ENCODE peak calls at places on chromosomes 13 and 19, in six cellular contexts. One of them, this sample, is unnamed.

GRCh38 chr13:77918391-77919261 is at the start of gene EDNRB:
- DNase-seq in mesenchymal stem cell: peak; percentile 69
- DNase-seq in H1: peak; percentile 77
- DNase-seq in IMR-90: peak; percentile 17
- DNase-seq in H9: peak; percentile 62
- DNase-seq in neuronal stem cell: peak; percentile 26
- DNase-seq in this sample: peak; percentile 21

GRCh38 chr13:114013952-114014629 is 40.2 kb upstream of the C13orf46 start:
- DNase-seq in H1: no peak
- DNase-seq in mesenchymal stem cell: no peak
- DNase-seq in H9: no peak
- DNase-seq in neuronal stem cell: no peak
- DNase-seq in IMR-90: no peak
- DNase-seq in this sample: no peak

GRCh38 chr13:79673310-79673992 is 192.5 kb downstream of the NDFIP2 start:
- DNase-seq in mesenchymal stem cell: no peak
- DNase-seq in H9: no peak
- DNase-seq in IMR-90: no peak
- DNase-seq in H1: no peak
- DNase-seq in neuronal stem cell: no peak
- DNase-seq in this sample: no peak

GRCh38 chr13:39253774-39254173 is 215.5 kb downstream of the NHLRC3 start:
- DNase-seq in IMR-90: peak; percentile 59
- DNase-seq in neuronal stem cell: no peak
- DNase-seq in H9: no peak
- DNase-seq in H1: no peak
- DNase-seq in mesenchymal stem cell: no peak
- DNase-seq in this sample: peak; percentile 75

GRCh38 chr13:90793261-90793785 is 554.2 kb upstream of the MIR17HG start:
- DNase-seq in mesenchymal stem cell: no peak
- DNase-seq in neuronal stem cell: no peak
- DNase-seq in H9: no peak
- DNase-seq in IMR-90: no peak
- DNase-seq in H1: no peak
- DNase-seq in this sample: no peak

GRCh38 chr19:38667552-38668205 is 20.2 kb downstream of the ACTN4 start:
- DNase-seq in H1: no peak
- DNase-seq in neuronal stem cell: no peak
- DNase-seq in IMR-90: peak; percentile 95
- DNase-seq in mesenchymal stem cell: peak; percentile 93
- DNase-seq in H9: no peak
- DNase-seq in this sample: no peak

GRCh38 chr13:49610176-49610575 is 18.1 kb upstream of the ARL11 start:
- DNase-seq in neuronal stem cell: no peak
- DNase-seq in IMR-90: no peak
- DNase-seq in H1: no peak
- DNase-seq in H9: no peak
- DNase-seq in mesenchymal stem cell: no peak
- DNase-seq in this sample: no peak

GRCh38 chr19:1408300-1409203 is 1.2 kb downstream of the DAZAP1 start:
- DNase-seq in mesenchymal stem cell: peak; percentile 66
- DNase-seq in neuronal stem cell: peak; percentile 35
- DNase-seq in IMR-90: peak; percentile 50
- DNase-seq in H1: no peak
- DNase-seq in H9: no peak
- DNase-seq in this sample: peak; percentile 68

GRCh38 chr19:20558011-20558410 is 7.6 kb downstream of the ZNF737 start:
- DNase-seq in H1: peak; percentile 79
- DNase-seq in neuronal stem cell: no peak
- DNase-seq in IMR-90: no peak
- DNase-seq in H9: peak; percentile 30
- DNase-seq in mesenchymal stem cell: no peak
- DNase-seq in this sample: peak; percentile 14

GRCh38 chr13:111114362-111115050 is 604 bp upstream of the ARHGEF7 start:
- DNase-seq in H1: no peak
- DNase-seq in mesenchymal stem cell: peak; percentile 80
- DNase-seq in H9: peak; percentile 50
- DNase-seq in neuronal stem cell: peak; percentile 20
- DNase-seq in IMR-90: peak; percentile 43
- DNase-seq in this sample: peak; percentile 78

GRCh38 chr19:32652893-32653625 is 21.9 kb downstream of the ANKRD27 start:
- DNase-seq in neuronal stem cell: no peak
- DNase-seq in mesenchymal stem cell: no peak
- DNase-seq in H9: no peak
- DNase-seq in H1: no peak
- DNase-seq in IMR-90: peak; percentile 81
- DNase-seq in this sample: peak; percentile 65

GRCh38 chr19:11587973-11588631 is 9.2 kb upstream of the ZNF627 start:
- DNase-seq in IMR-90: no peak
- DNase-seq in H1: no peak
- DNase-seq in H9: no peak
- DNase-seq in neuronal stem cell: no peak
- DNase-seq in mesenchymal stem cell: no peak
- DNase-seq in this sample: no peak

GRCh38 chr19:30046522-30046921 is 104.5 kb downstream of the URI1 start:
- DNase-seq in mesenchymal stem cell: no peak
- DNase-seq in H9: no peak
- DNase-seq in IMR-90: peak; percentile 1
- DNase-seq in neuronal stem cell: no peak
- DNase-seq in H1: no peak
- DNase-seq in this sample: no peak

GRCh38 chr13:113592571-113592970 is 8.0 kb downstream of the TFDP1 start:
- DNase-seq in neuronal stem cell: no peak
- DNase-seq in H1: no peak
- DNase-seq in mesenchymal stem cell: no peak
- DNase-seq in H9: peak; percentile 19
- DNase-seq in IMR-90: no peak
- DNase-seq in this sample: no peak

GRCh38 chr13:102286326-102286725 is 115.5 kb downstream of the FGF14 start:
- DNase-seq in IMR-90: peak; percentile 96
- DNase-seq in H1: no peak
- DNase-seq in H9: no peak
- DNase-seq in neuronal stem cell: no peak
- DNase-seq in mesenchymal stem cell: peak; percentile 87
- DNase-seq in this sample: peak; percentile 43

GRCh38 chr19:1512671-1513491 is at the start of gene ADAMTSL5:
- DNase-seq in mesenchymal stem cell: peak; percentile 61
- DNase-seq in H1: no peak
- DNase-seq in H9: peak; percentile 58
- DNase-seq in neuronal stem cell: no peak
- DNase-seq in IMR-90: peak; percentile 28
- DNase-seq in this sample: peak; percentile 57

DNA sequence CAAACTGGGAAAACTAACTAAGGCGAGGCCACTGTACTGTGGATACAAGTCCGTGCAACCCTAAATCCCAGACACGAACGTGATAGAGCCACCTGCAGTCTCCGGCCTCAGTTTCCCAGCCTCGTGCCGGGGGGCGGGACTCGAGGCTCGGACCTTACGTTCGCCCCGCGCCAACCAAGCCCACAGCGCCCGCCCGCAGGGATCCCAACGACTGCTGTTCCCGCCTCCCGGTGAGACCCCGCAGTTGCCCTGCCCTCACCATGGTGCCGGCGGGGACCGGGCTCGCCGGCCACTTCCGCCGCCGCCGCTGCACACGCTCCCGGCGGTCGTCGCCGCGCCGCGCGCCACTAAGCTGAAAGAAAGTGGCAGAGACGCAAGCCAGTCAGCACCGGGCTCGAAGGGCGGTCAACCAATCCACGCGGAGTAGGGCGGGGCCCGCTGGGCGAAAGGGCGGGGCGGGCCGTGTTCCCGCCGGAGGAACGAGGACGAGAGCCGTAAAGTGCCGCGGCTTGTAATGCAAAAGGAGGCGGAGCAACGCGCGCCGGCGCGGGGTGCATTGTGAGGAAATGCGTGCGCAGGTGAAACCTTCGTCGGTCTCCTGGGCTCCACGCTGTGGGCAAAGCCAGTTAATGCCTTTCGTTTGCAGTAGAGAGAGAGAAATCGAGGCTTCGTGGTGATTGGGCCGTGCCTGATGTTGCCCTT is at the start of gene LSM4:
- DNase-seq in mesenchymal stem cell: peak; percentile 97
- DNase-seq in neuronal stem cell: peak; percentile 98
- DNase-seq in IMR-90: peak; percentile 95
- DNase-seq in H9: peak; percentile 99
- DNase-seq in H1: peak; percentile 99
- DNase-seq in this sample: peak; percentile 99
- H3K18ac ChIP-seq in mesenchymal stem cell: peak within 1 kb of the TSS; percentile 89
- H3K18ac ChIP-seq in neuronal stem cell: peak within 1 kb of the TSS; percentile 98
- H3K18ac ChIP-seq in IMR-90: peak within 1 kb of the TSS; percentile 30
- H3K18ac ChIP-seq in H9: peak within 1 kb of the TSS; percentile 95
- H3K18ac ChIP-seq in H1: peak within 1 kb of the TSS; percentile 80
- H3K18ac ChIP-seq in this sample: peak within 1 kb of the TSS; percentile 92

GRCh38 chr19:2755448-2755705 is 15.6 kb upstream of the SLC39A3 start:
- DNase-seq in H1: no peak
- DNase-seq in IMR-90: no peak
- DNase-seq in H9: no peak
- DNase-seq in neuronal stem cell: no peak
- DNase-seq in mesenchymal stem cell: no peak
- DNase-seq in this sample: no peak

GRCh38 chr19:2754659-2755447 is 15.0 kb upstream of the SLC39A3 start:
- DNase-seq in mesenchymal stem cell: no peak
- DNase-seq in neuronal stem cell: no peak
- DNase-seq in H1: no peak
- DNase-seq in IMR-90: no peak
- DNase-seq in H9: no peak
- DNase-seq in this sample: no peak

GRCh38 chr19:2756477-2756876 is 16.7 kb upstream of the SLC39A3 start:
- DNase-seq in mesenchymal stem cell: no peak
- DNase-seq in H1: no peak
- DNase-seq in IMR-90: no peak
- DNase-seq in H9: no peak
- DNase-seq in neuronal stem cell: no peak
- DNase-seq in this sample: no peak

GRCh38 chr19:2756921-2757881 is 17.4 kb upstream of the SLC39A3 start:
- DNase-seq in H9: no peak
- DNase-seq in H1: no peak
- DNase-seq in mesenchymal stem cell: no peak
- DNase-seq in neuronal stem cell: no peak
- DNase-seq in IMR-90: no peak
- DNase-seq in this sample: no peak

DNA sequence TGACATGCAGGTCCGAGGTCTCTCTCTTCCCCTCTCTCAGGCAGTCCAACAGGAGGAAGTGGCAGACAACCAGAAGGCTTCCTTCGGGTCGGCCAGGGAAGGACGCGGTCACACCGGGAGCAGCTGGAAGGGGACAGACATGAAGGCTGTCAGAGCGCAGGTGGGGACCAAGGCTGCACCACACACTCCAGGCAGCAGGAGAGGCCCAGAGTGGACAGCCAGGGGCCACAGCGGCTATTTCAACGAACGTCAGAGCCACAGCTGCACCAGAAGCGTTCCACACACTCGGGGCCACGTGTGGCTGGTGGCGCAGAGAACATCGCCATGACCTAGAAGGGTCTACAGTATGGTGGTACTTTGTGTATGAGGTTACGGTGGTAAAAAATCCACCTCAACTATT is 16.0 kb upstream of the SLC39A3 start:
- DNase-seq in H1: no peak
- DNase-seq in H9: no peak
- DNase-seq in mesenchymal stem cell: no peak
- DNase-seq in IMR-90: no peak
- DNase-seq in neuronal stem cell: no peak
- DNase-seq in this sample: no peak
- H3K4ac ChIP-seq in H1: no peak overlapping the region
- H3K4ac ChIP-seq in H9: no peak overlapping the region
- H3K4ac ChIP-seq in mesenchymal stem cell: no peak overlapping the region
- H3K4ac ChIP-seq in IMR-90: no peak overlapping the region
- H3K4ac ChIP-seq in neuronal stem cell: no peak overlapping the region
- H3K4ac ChIP-seq in this sample: no peak overlapping the region

GRCh38 chr19:15913384-15913783 is 15.5 kb upstream of the CYP4F2 start:
- DNase-seq in mesenchymal stem cell: no peak
- DNase-seq in H9: no peak
- DNase-seq in IMR-90: no peak
- DNase-seq in H1: no peak
- DNase-seq in neuronal stem cell: no peak
- DNase-seq in this sample: no peak
- H3K14ac ChIP-seq in mesenchymal stem cell: no peak overlapping the region
- H3K14ac ChIP-seq in H9: no peak overlapping the region
- H3K14ac ChIP-seq in IMR-90: no peak overlapping the region
- H3K14ac ChIP-seq in H1: no peak overlapping the region
- H3K14ac ChIP-seq in neuronal stem cell: no peak overlapping the region
- H3K14ac ChIP-seq in this sample: no peak overlapping the region

GRCh38 chr19:28009696-28010095 is 1203.3 kb downstream of the UQCRFS1 start:
- DNase-seq in mesenchymal stem cell: no peak
- DNase-seq in IMR-90: no peak
- DNase-seq in H1: no peak
- DNase-seq in neuronal stem cell: no peak
- DNase-seq in H9: no peak
- DNase-seq in this sample: no peak
- H3K18ac ChIP-seq in mesenchymal stem cell: no peak overlapping the region
- H3K18ac ChIP-seq in IMR-90: no peak overlapping the region
- H3K18ac ChIP-seq in H1: no peak overlapping the region
- H3K18ac ChIP-seq in neuronal stem cell: no peak overlapping the region
- H3K18ac ChIP-seq in H9: no peak overlapping the region
- H3K18ac ChIP-seq in this sample: no peak overlapping the region

This sample was measured in trophoblast cell.